ENCODE peak calls at places on chromosomes 7 and 10, in four cellular contexts. Y is RCC 7860, Q is SK-MEL-5, G is iPS DF 6.9. C is an unnamed sample.

GRCh38 chr7:140229591-140230516 is 53.1 kb upstream of the KDM7A start:
- DNase-seq in Y (no peak), G (no peak), Q (no peak), C (no peak)

GRCh38 chr10:114868801-114869200 is 47.2 kb downstream of the FHIP2A start:
- DNase-seq in Q (no peak), Y (no peak), G (no peak), C (peak)

GRCh38 chr10:80410578-80411145 is 2.3 kb downstream of the PRXL2A start:
- DNase-seq in Q (no peak), Y (no peak), G (no peak), C (peak)

GRCh38 chr7:53237344-53237913 is 202.0 kb downstream of the POM121L12 start:
- DNase-seq in Q (no peak), G (no peak), Y (no peak), C (no peak)

GRCh38 chr7:135420786-135421185 is 89.1 kb downstream of the CNOT4 start:
- DNase-seq in G (no peak), Q (no peak), Y (no peak), C (no peak)

GRCh38 chr7:30659312-30659711 is 22.9 kb downstream of the CRHR2 start:
- DNase-seq in Y (no peak), G (no peak), Q (no peak), C (no peak)

GRCh38 chr10:123154943-123155505 is 822 bp downstream of the BUB3 start:
- DNase-seq in Q (peak), G (no peak), Y (peak), C (peak)

GRCh38 chr10:21626457-21627161 is 92.6 kb downstream of the MLLT10 start:
- DNase-seq in Y (no peak), G (no peak), Q (no peak), C (no peak)

GRCh38 chr10:19658131-19658530 is 158.1 kb upstream of the PLXDC2 start:
- DNase-seq in Q (no peak), Y (no peak), G (no peak), C (no peak)

GRCh38 chr10:128113026-128113425 is 13.2 kb downstream of the MKI67 start:
- DNase-seq in Q (no peak), Y (no peak), G (no peak), C (no peak)

GRCh38 chr7:125061776-125062397 is 132.3 kb upstream of the POT1 start:
- DNase-seq in Q (no peak), Y (peak), G (no peak), C (peak)

GRCh38 chr10:61594430-61594829 is 68.3 kb upstream of the CABCOCO1 start:
- DNase-seq in Q (no peak), Y (no peak), G (no peak), C (no peak)

GRCh38 chr10:118907051-118907450 is 122.5 kb upstream of the NANOS1 start:
- DNase-seq in Q (no peak), Y (no peak), G (no peak), C (no peak)

GRCh38 chr7:54179321-54180029 is 362.7 kb upstream of the VSTM2A start:
- DNase-seq in Y (no peak), Q (no peak), G (no peak), C (no peak)

GRCh38 chr7:29684787-29685650 is 121.3 kb upstream of the WIPF3 start:
- DNase-seq in Y (peak), G (no peak), Q (peak), C (peak)